ENCODE peak calls at places on chromosomes 1 and 21, in four cellular contexts. J is M059J, V is NCI-H2029 treated with DMSO at 0.1 percent for 48 hours, E is astrocyte of the cerebellum. K is an unnamed sample.

GRCh38 chr1:9278585-9279153 is 14.0 kb upstream of the SPSB1 start:
- DNase-seq in J (no peak), E (no peak), V (no peak), K (no peak)

GRCh38 chr1:14693996-14694395 is 95.5 kb downstream of the KAZN start:
- DNase-seq in E (no peak), V (no peak), J (peak; percentile 31), K (no peak)

GRCh38 chr1:34108269-34108668 is 56.8 kb downstream of the CSMD2 start:
- DNase-seq in J (no peak), E (no peak), V (no peak), K (peak; percentile 13)

GRCh38 chr1:86207323-86207722 is 50.8 kb upstream of the COL24A1 start:
- DNase-seq in V (peak; percentile 78), E (peak; percentile 77), J (peak; percentile 97), K (no peak)

GRCh38 chr1:52707927-52708655 is 9.9 kb upstream of the COA7 start:
- DNase-seq in J (peak; percentile 89), V (no peak), E (peak; percentile 19), K (no peak)

GRCh38 chr1:239363920-239364319 is 22.4 kb upstream of the CHRM3 start:
- DNase-seq in E (no peak), J (no peak), V (no peak), K (no peak)

GRCh38 chr21:45291613-45292398 is 4.1 kb upstream of the POFUT2 start:
- DNase-seq in J (no peak), V (no peak), E (no peak), K (no peak)

GRCh38 chr1:10873189-10873588 is 76.7 kb upstream of the CASZ1 start:
- DNase-seq in E (no peak), V (no peak), J (peak; percentile 22), K (no peak)

GRCh38 chr1:36486436-36487335 is 4.0 kb upstream of the CSF3R start:
- DNase-seq in V (peak; percentile 100), J (no peak), E (no peak), K (peak; percentile 93)

GRCh38 chr1:77399250-77400086 is 117.6 kb downstream of the AK5 start:
- DNase-seq in V (no peak), E (no peak), J (no peak), K (no peak)

GRCh38 chr21:37159053-37159776 is 86.2 kb downstream of the TTC3 start:
- DNase-seq in E (no peak), J (no peak), V (no peak), K (no peak)

GRCh38 chr21:32335601-32336575 is 37.2 kb downstream of the MRAP start:
- DNase-seq in V (no peak), E (no peak), J (no peak), K (no peak)

K was measured in lung.